ENCODE peak calls at places on chromosomes 4 and X, in nine cellular contexts. Q, P, U, F, B, Y, E, V and O are unnamed samples.

GRCh38 chr4:13704020-13704419 is 76.5 kb upstream of the BOD1L1 start:
- DNase-seq in E (no peak), P (no peak), U (no peak), Q (peak), F (no peak), V (no peak), B (no peak), Y (no peak), O (no peak)

GRCh38 chrX:101057095-101057714 is 5.3 kb upstream of the TRMT2B start:
- DNase-seq in V (no peak), P (peak), F (no peak), U (no peak), Y (peak), E (no peak), B (peak), Q (no peak), O (no peak)

GRCh38 chr4:121786221-121786620 is 14.9 kb upstream of the EXOSC9 start:
- DNase-seq in P (peak), Q (no peak), V (no peak), F (no peak), U (no peak), Y (no peak), B (no peak), E (no peak), O (no peak)

GRCh38 chr4:107548211-107548905 is 171.7 kb downstream of the PAPSS1 start:
- DNase-seq in P (no peak), V (no peak), F (no peak), Q (peak), E (no peak), Y (no peak), B (peak), U (peak), O (peak)

GRCh38 chr4:5734841-5735240 is 23.8 kb downstream of the EVC start:
- DNase-seq in U (no peak), V (no peak), P (no peak), B (no peak), F (no peak), E (no peak), Q (no peak), Y (no peak), O (no peak)

GRCh38 chr4:16120720-16121119 is 36.9 kb upstream of the PROM1 start:
- DNase-seq in P (no peak), Q (no peak), U (peak), F (no peak), Y (peak), V (peak), E (no peak), B (no peak), O (no peak)

GRCh38 chr4:13329963-13330362 is 154.2 kb downstream of the RAB28 start:
- DNase-seq in E (no peak), V (no peak), Q (no peak), B (peak), U (no peak), F (peak), Y (no peak), P (peak), O (no peak)

GRCh38 chr4:88158360-88159136 is at the start of gene ABCG2:
- DNase-seq in Y (no peak), U (peak), V (peak), E (peak), P (peak), F (no peak), Q (peak), B (no peak), O (peak)

GRCh38 chr4:35952751-35953150 is 291.6 kb downstream of the ARAP2 start:
- DNase-seq in B (no peak), Q (no peak), P (no peak), Y (no peak), U (no peak), F (no peak), E (no peak), V (no peak), O (no peak)

GRCh38 chr4:47668810-47669408 is 169.0 kb downstream of the CORIN start:
- DNase-seq in Y (peak), U (peak), F (peak), V (peak), P (peak), Q (peak), B (peak), E (peak), O (peak)

GRCh38 chrX:10041383-10041782 is 74.2 kb downstream of the CLDN34 start:
- DNase-seq in F (no peak), P (peak), U (peak), B (no peak), Q (no peak), Y (no peak), V (no peak), E (no peak), O (no peak)

GRCh38 chr4:11748169-11748872 is 319.6 kb upstream of the HS3ST1 start:
- DNase-seq in E (no peak), P (no peak), V (no peak), Q (peak), F (peak), Y (no peak), U (no peak), B (peak), O (no peak)

GRCh38 chr4:105967058-105967658 is 71.9 kb downstream of the NPNT start:
- DNase-seq in E (no peak), U (peak), F (no peak), V (no peak), Y (no peak), B (no peak), P (no peak), Q (no peak), O (no peak)

GRCh38 chrX:118356154-118356701 is 10.3 kb downstream of the WDR44 start:
- DNase-seq in Y (no peak), E (no peak), F (no peak), P (peak), B (no peak), U (no peak), V (no peak), Q (no peak), O (no peak)

GRCh38 chrX:118773782-118774181 is 46.4 kb downstream of the IL13RA1 start:
- DNase-seq in B (peak), E (no peak), V (no peak), F (no peak), Q (peak), P (no peak), U (no peak), Y (no peak), O (no peak)

GRCh38 chr4:156705291-156705690 is 266.3 kb downstream of the PDGFC start:
- DNase-seq in E (no peak), P (peak), U (no peak), Y (no peak), B (peak), V (no peak), F (no peak), Q (no peak), O (no peak)

GRCh38 chr4:98510757-98511517 is 147.5 kb downstream of the TSPAN5 start:
- DNase-seq in F (no peak), B (no peak), Y (no peak), P (peak), V (peak), Q (no peak), E (no peak), U (no peak), O (no peak)

GRCh38 chrX:2974946-2975345 is 31.4 kb upstream of the ARSH start:
- DNase-seq in F (no peak), E (no peak), V (no peak), B (no peak), U (no peak), P (peak), Q (no peak), Y (no peak), O (no peak)

GRCh38 chrX:22922961-22923360 is 76.8 kb upstream of the DDX53 start:
- DNase-seq in Y (no peak), Q (no peak), B (peak), F (no peak), P (peak), U (no peak), V (no peak), E (no peak), O (no peak)

DNA sequence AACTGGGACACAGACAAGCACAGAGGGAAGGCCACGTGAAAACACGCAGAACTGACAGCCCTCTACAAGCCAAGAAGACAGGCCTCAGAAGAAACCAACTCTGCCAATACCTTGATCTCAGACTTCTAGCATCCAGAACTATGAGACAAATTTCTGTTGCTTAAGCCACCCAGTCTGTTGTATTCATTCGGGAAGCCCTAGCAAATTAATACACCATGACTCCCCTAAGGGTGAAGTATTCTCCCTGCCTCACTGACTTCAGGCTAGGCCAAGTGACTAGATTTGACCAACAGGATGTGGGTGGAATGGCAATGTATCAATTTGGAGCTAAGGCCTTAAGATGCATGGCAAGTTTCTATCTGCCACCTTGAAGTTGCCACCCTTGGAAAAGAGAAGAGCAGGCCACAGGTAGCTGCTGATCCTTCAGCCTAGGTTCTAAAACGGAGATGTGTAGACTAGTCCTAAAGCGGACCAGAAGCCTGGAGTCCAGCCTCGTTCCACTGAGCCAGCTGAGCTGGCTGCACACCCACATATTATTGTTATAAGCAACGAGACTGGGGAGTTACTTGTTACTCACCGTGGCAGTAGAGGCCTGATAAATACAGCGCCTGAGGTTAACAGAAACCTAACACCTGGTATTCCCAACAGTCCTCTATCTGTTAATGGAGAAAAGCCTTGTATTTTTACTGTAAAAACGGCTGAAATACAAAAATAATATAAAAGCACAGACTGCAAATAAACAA is 16.5 kb downstream of the SCARB2 start:
- DNase-seq in P (peak), Q (no peak), E (no peak), U (no peak), B (no peak), Y (no peak), V (no peak), F (no peak), O (no peak)
- TF ChIP-seq EZH2phosphoT487 in P (no peak), Q (no peak), E (no peak), U (no peak), B (no peak), Y (no peak), V (no peak), F (no peak), O (no peak)

GRCh38 chr4:1302159-1302558 is 12.5 kb downstream of the MAEA start:
- DNase-seq in Y (no peak), Q (no peak), E (no peak), B (no peak), F (no peak), P (no peak), U (no peak), V (no peak), O (no peak)
- H2AFZ ChIP-seq in Y (no peak), Q (no peak), E (no peak), B (no peak), F (no peak), P (no peak), U (no peak), V (no peak), O (no peak)

DNA sequence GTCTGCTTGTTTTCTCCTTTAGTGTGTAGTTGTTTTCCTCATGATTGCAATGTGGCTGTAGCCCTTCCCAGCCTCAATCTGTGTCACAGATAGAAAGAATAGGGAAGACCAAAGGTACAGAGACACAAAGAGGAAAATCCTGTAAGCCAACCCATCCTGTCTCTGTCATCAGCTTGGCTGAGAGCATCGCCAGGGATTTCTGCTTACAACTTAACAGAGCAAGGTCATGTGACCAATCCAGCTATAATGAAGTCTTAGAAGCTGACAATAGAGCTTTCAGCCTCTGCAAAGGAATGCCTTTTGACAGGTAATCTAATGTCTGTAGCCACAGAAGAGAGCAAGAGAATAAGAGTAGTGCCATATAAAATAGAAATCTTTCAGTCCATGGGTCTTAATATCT is 1598.0 kb upstream of the AGA start:
- DNase-seq in E (no peak), Q (no peak), V (peak), Y (no peak), B (no peak), U (peak), P (no peak), F (no peak), O (peak)
- TF ChIP-seq EZH2phosphoT487 in E (no peak), Q (no peak), V (no peak), Y (no peak), B (no peak), U (no peak), P (no peak), F (no peak), O (no peak)

DNA sequence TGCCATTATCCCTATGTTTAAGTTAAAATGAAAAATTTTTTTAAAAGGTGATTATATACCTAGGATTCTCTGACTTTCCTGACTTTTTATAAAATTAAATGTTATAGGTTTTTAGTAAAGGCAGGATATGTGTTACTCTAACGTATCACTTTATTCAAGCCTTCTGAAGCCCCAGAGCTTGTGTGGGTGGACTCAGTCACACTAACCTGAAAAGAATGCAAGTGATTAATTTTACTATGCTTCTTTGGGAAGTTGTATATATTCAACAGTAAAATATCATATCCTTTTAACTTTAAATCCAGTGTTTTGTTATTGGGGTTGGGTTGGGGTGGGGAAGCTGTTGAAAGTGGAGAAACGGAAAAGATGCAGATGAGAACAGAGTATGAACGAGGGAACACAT is 22.8 kb downstream of the PDLIM3 start:
- DNase-seq in V (no peak), P (peak), F (no peak), Y (no peak), E (no peak), U (no peak), B (peak), Q (no peak), O (no peak)
- H2AFZ ChIP-seq in V (no peak), P (no peak), F (no peak), Y (no peak), E (no peak), U (no peak), B (no peak), Q (no peak), O (no peak)

GRCh38 chr4:63524764-63525163 is 884.5 kb downstream of the TECRL start:
- DNase-seq in V (no peak), Q (no peak), B (no peak), E (no peak), F (no peak), U (no peak), P (no peak), Y (no peak), O (no peak)

GRCh38 chr4:63526251-63526650 is 883.0 kb downstream of the TECRL start:
- DNase-seq in V (no peak), P (no peak), B (no peak), E (no peak), Q (no peak), Y (no peak), F (no peak), U (no peak), O (no peak)

GRCh38 chr4:63529581-63529980 is 879.7 kb downstream of the TECRL start:
- DNase-seq in B (no peak), U (no peak), P (no peak), V (no peak), Y (no peak), Q (no peak), E (no peak), F (no peak), O (no peak)

GRCh38 chr4:63528592-63528991 is 880.7 kb downstream of the TECRL start:
- DNase-seq in F (no peak), U (peak), V (peak), P (peak), Y (no peak), E (no peak), Q (no peak), B (peak), O (no peak)
- TF ChIP-seq EZH2phosphoT487 in F (no peak), U (no peak), V (no peak), P (no peak), Y (no peak), E (no peak), Q (no peak), B (no peak), O (no peak)

GRCh38 chr4:26802790-26803189 is 57.9 kb upstream of the STIM2 start:
- DNase-seq in P (no peak), U (no peak), Y (no peak), E (no peak), V (no peak), Q (no peak), B (no peak), F (no peak), O (no peak)
- H2AFZ ChIP-seq in P (no peak), U (no peak), Y (no peak), E (no peak), V (no peak), Q (no peak), B (no peak), F (no peak), O (no peak)

GRCh38 chrX:112011376-112011775 is 71.2 kb downstream of the TRPC5 start:
- DNase-seq in E (no peak), P (no peak), B (no peak), U (peak), Y (no peak), F (no peak), V (no peak), Q (no peak), O (peak)
- TF ChIP-seq EZH2phosphoT487 in E (no peak), P (no peak), B (no peak), U (no peak), Y (no peak), F (no peak), V (no peak), Q (no peak), O (no peak)

GRCh38 chrX:30261012-30261411 is 14.1 kb downstream of the MAGEB1 start:
- DNase-seq in B (no peak), F (no peak), Y (no peak), U (no peak), E (no peak), V (no peak), Q (no peak), P (no peak), O (no peak)
- H2AFZ ChIP-seq in B (no peak), F (no peak), Y (no peak), U (no peak), E (no peak), V (no peak), Q (no peak), P (no peak), O (no peak)

GRCh38 chrX:39898147-39898546 is 199.6 kb downstream of the BCOR start:
- DNase-seq in Q (no peak), F (no peak), P (no peak), B (peak), Y (no peak), E (no peak), V (no peak), U (no peak), O (no peak)

GRCh38 chrX:39899059-39899458 is 198.7 kb downstream of the BCOR start:
- DNase-seq in V (no peak), B (peak), Q (no peak), F (no peak), Y (no peak), P (no peak), E (no peak), U (no peak), O (no peak)

GRCh38 chrX:39897741-39898097 is 200.0 kb downstream of the BCOR start:
- DNase-seq in U (no peak), B (peak), E (no peak), P (no peak), Y (no peak), Q (no peak), V (no peak), F (no peak), O (no peak)

GRCh38 chrX:39895228-39896110 is 202.3 kb downstream of the BCOR start:
- DNase-seq in B (peak), Q (no peak), V (no peak), F (no peak), Y (no peak), U (no peak), P (peak), E (no peak), O (no peak)

DNA sequence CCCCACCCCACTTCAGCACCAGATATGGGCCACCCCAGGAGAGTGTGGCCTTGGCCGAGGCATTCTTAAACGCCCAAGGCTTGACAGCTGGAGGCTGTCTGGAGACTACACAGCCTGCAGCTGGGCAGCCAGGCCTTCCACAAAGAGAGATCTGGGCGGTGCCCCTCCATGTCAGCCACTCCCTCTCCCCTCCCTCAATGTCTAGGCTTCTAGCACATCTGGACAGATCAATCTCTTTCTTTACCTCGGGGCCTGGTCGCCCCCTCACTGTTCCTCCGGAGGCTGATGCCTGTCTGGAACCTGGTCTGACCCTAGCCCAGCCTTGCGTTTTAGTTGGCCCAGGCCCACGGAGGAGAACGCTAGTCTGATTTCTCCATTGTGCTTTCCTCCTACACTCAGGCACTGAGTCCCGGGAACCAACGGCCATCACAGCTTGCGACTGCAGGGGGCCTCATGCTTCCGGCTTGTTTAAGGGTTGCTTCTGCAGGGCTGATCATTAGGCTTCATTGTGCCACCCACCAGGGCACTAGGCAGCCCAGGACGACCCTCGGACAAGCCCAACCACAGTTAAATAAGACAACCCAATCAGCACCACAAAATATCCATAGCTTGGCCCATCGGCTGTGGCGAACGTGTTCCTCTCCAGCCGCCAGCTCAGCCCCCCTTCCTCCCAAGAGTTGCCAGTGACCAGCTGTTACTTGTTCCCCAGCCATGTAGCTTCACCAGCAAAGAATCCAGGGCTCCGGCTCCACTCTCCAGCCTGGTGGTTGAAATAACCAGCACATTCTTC is 200.6 kb downstream of the BCOR start:
- DNase-seq in B (peak), F (no peak), E (no peak), U (peak), Q (peak), V (no peak), Y (no peak), P (peak), O (peak)
- TF ChIP-seq EZH2phosphoT487 in B (no peak), F (no peak), E (no peak), U (no peak), Q (no peak), V (no peak), Y (no peak), P (no peak), O (no peak)

DNA sequence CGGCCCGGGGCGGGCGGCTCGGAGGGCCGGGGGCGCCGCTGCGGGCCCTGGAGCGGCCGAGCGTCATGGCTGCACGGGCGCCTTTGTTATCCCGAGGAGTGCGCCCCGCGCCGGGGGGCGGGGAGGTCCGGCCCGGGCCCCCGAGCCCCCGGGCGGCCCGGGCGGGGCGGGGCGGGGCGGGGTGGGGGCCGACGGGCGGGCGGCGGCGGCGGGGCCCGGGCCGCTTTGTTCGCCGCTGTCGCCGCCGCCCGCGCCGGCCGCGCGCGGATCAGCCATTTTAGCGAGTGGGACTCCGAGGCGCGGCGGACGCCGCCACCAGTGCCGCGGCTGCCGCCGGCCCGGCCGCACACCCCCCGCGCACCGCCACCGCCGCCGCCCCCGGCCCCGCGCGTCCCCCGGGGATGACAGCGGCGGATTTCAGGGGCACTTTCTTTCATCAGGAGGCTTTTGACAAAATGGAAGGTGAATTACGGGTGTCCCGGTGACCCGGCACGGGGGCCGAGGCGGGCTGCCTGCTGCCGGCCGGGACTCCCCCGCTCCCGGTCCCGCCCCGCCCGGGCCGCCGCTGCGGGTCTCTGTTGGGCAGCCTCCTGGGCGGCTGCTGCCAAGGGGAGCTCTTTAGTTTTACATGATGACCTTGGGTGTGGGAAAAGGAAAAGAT is 1.2 kb downstream of the HMGB3 start:
- DNase-seq in F (no peak), P (peak), B (no peak), E (peak), V (no peak), Y (peak), U (no peak), Q (peak), O (peak)
- H2AFZ ChIP-seq in F (no peak), P (peak), B (peak), E (no peak), V (no peak), Y (no peak), U (no peak), Q (peak), O (no peak)